ENCODE peak calls at places on chromosomes 11 and 22, in seven cellular contexts. R is CD8-positive, alpha-beta memory T cell; U is NCI-H1092; S is right lobe of liver; I is prostate gland; K is activated T-helper 1 cell treated with anti-CD3 and anti-CD28 coated beads, Interleukin-12 subunit alpha, Interleukin-12 subunit beta, Interleukin-2, Interleukin-4 antibody, amounts not matched to agents 30 ng/mL and 10 ng/mL and 1 ng/mL, durations not matched to agents 14 hours and 24 hours and 36 hours; D is activated CD8-positive, alpha-beta memory T cell treated with anti-CD3 and anti-CD28 coated beads for 1 hour. X is an unnamed sample.

GRCh38 chr11:117822522-117823033 is 2.0 kb downstream of the FXYD2 start:
- DNase-seq in D (no peak), I (no peak), K (no peak), U (no peak), R (no peak), S (no peak), X (no peak)

GRCh38 chr22:49204599-49205214 is 623.0 kb downstream of the BRD1 start:
- DNase-seq in D (no peak), K (no peak), U (no peak), I (no peak), R (no peak), S (peak; percentile 28), X (no peak)

GRCh38 chr22:37169947-37170688 is 17.9 kb downstream of the C1QTNF6 start:
- DNase-seq in S (peak; percentile 33), I (no peak), R (no peak), U (no peak), D (no peak), K (no peak), X (no peak)

GRCh38 chr11:47213985-47214564 is 699 bp upstream of the DDB2 start:
- DNase-seq in D (peak; percentile 64), I (peak; percentile 90), U (peak; percentile 92), S (peak; percentile 96), R (peak; percentile 76), K (peak; percentile 77), X (peak; percentile 92)

GRCh38 chr11:16946477-16947282 is 67.5 kb downstream of the PLEKHA7 start:
- DNase-seq in R (no peak), U (no peak), K (no peak), D (no peak), I (no peak), S (no peak), X (no peak)

GRCh38 chr11:115217726-115218311 is 286.4 kb downstream of the CADM1 start:
- DNase-seq in D (no peak), K (no peak), R (peak; percentile 11), I (no peak), S (no peak), U (no peak), X (no peak)

GRCh38 chr22:20239951-20240773 is 28.0 kb downstream of the RTN4R start:
- DNase-seq in U (no peak), R (no peak), D (no peak), I (no peak), K (no peak), S (no peak), X (no peak)

GRCh38 chr22:20574920-20575353 is 67.5 kb downstream of the MED15 start:
- DNase-seq in K (no peak), R (no peak), S (no peak), D (no peak), I (no peak), U (no peak), X (no peak)

GRCh38 chr11:110169738-110170137 is 76.5 kb downstream of the ZC3H12C start:
- DNase-seq in S (no peak), R (no peak), D (no peak), K (no peak), U (no peak), I (no peak), X (no peak)

GRCh38 chr11:130932086-130932712 is 15.9 kb upstream of the SNX19 start:
- DNase-seq in D (no peak), K (no peak), R (no peak), U (no peak), I (no peak), S (no peak), X (no peak)

GRCh38 chr22:37281646-37282384 is 493 bp upstream of the CYTH4 start:
- DNase-seq in D (no peak), K (no peak), U (no peak), R (no peak), I (no peak), S (no peak), X (no peak)

GRCh38 chr22:36191106-36191836 is 10.3 kb downstream of the APOL4 start:
- DNase-seq in K (no peak), I (no peak), D (no peak), S (no peak), R (no peak), U (no peak), X (no peak)

GRCh38 chr22:35645646-35646045 is 2.6 kb upstream of the APOL6 start:
- DNase-seq in I (no peak), R (no peak), K (no peak), S (peak; percentile 45), D (no peak), U (no peak), X (no peak)

X was measured in activated CD4-positive, alpha-beta memory T cell treated with anti-CD3 and anti-CD28 coated beads, Interleukin-2, amount 10 ng/mL, durations not matched to agents 7 days and 5 days.